ENCODE peak calls at places on chromosomes 2 and 18, in five cellular contexts. Z, H, Q, G and V are unnamed samples.

GRCh38 chr2:86032861-86033595 is 72.7 kb downstream of the POLR1A start:
- DNase-seq in G (no peak), H (no peak), Z (no peak), Q (no peak), V (no peak)

GRCh38 chr2:44358498-44358897 is 2.8 kb downstream of the PREPL start:
- DNase-seq in Q (peak; percentile 77), Z (peak; percentile 76), G (peak; percentile 89), H (no peak), V (peak; percentile 97)

GRCh38 chr2:143686585-143687164 is 557.5 kb downstream of the ARHGAP15 start:
- DNase-seq in G (peak; percentile 3), Q (peak; percentile 66), H (peak; percentile 41), Z (peak; percentile 68), V (no peak)

GRCh38 chr2:241066893-241067341 is 35.2 kb downstream of the MTERF4 start:
- DNase-seq in Q (peak; percentile 13), Z (peak; percentile 22), H (no peak), G (no peak), V (no peak)

GRCh38 chr18:45687617-45688016 is 36.4 kb upstream of the SLC14A1 start:
- DNase-seq in Q (no peak), H (no peak), G (no peak), Z (no peak), V (no peak)

GRCh38 chr2:42045956-42046748 is 1.7 kb upstream of the PKDCC start:
- DNase-seq in H (no peak), G (peak; percentile 30), Q (no peak), Z (peak; percentile 33), V (peak; percentile 69)

GRCh38 chr2:231370429-231370748 is 25.1 kb upstream of the B3GNT7 start:
- DNase-seq in G (no peak), Z (no peak), H (no peak), Q (no peak), V (no peak)

GRCh38 chr18:73614812-73615211 is 532.8 kb downstream of the FBXO15 start:
- DNase-seq in H (no peak), Q (peak; percentile 63), G (no peak), Z (peak; percentile 5), V (no peak)

GRCh38 chr2:136168605-136169210 is 50.8 kb upstream of the CXCR4 start:
- DNase-seq in H (no peak), G (no peak), Q (peak; percentile 4), Z (peak; percentile 22), V (no peak)

GRCh38 chr2:43170733-43171101 is 55.7 kb downstream of the ZFP36L2 start:
- DNase-seq in Q (no peak), H (no peak), Z (no peak), G (no peak), V (no peak)

GRCh38 chr2:15663802-15664201 is 72.1 kb downstream of the DDX1 start:
- DNase-seq in H (no peak), Z (no peak), Q (no peak), G (no peak), V (no peak)

GRCh38 chr2:1868683-1869141 is 124.4 kb upstream of the PXDN start:
- DNase-seq in H (no peak), Z (no peak), G (no peak), Q (no peak), V (no peak)
- H3K4me3 ChIP-seq in H (no peak overlapping the region), Z (no peak overlapping the region), G (no peak overlapping the region), Q (no peak overlapping the region), V (no peak overlapping the region)

GRCh38 chr2:206858972-206859739 is 80.2 kb upstream of the CPO start:
- DNase-seq in Q (no peak), H (no peak), Z (no peak), G (no peak), V (no peak)
- H3K4me3 ChIP-seq in Q (no peak overlapping the region), H (no peak overlapping the region), Z (no peak overlapping the region), G (no peak overlapping the region), V (no peak overlapping the region)

DNA sequence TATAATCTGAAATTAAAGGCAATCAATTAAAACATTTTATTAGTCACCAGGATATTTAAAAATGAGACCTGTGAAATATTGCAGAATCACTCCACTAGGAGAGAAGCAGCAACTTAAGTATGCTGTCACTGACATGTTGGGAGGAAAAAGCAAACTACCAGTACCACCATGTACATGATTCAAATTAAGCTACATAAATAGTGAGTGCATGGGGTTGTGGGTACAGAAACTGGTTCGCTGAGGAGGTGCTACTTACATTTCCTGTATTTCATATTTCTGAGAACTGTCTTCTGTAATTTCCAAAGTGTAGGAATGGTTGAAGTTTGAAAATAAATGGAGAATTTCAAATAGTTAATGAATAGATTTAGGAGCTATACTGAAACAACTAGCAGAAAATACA is 7.9 kb upstream of the NR4A2 start:
- DNase-seq in H (no peak), Z (no peak), Q (peak; percentile 17), G (no peak), V (no peak)
- H3K4me3 ChIP-seq in H (no peak overlapping the region), Z (no peak overlapping the region), Q (no peak overlapping the region), G (no peak overlapping the region), V (no peak overlapping the region)

GRCh38 chr2:210476194-210477128 is at the start of gene LANCL1:
- DNase-seq in Z (peak; percentile 91), H (peak; percentile 90), G (peak; percentile 93), Q (peak; percentile 88), V (peak; percentile 91)
- H3K4me3 ChIP-seq in Z (peak within 1 kb of the TSS; percentile 76), H (peak within 1 kb of the TSS; percentile 85), G (peak within 1 kb of the TSS; percentile 60), Q (peak within 1 kb of the TSS; percentile 73), V (peak within 1 kb of the TSS; percentile 83)

DNA sequence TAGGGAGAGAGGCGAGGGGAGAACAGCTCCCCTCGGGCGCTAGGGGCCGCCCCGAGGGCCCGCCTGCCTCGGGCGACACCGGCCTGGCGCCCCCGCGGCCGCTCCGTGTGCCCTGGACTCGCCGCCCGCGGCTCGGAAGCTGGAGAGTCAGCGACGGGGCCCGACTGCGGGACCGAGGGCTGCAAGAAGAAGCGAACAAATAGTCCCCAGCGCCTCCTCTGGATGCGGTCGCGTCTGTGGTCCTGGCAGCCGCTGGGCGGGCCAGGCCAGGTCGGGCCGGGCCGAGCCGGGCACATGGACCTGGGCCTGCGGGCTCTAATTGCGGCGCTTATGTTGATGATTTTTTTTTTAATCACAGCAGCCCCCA is 270 bp upstream of the HOXD9 start:
- DNase-seq in Q (no peak), Z (no peak), G (no peak), H (no peak), V (peak; percentile 48)
- H3K4me3 ChIP-seq in Q (no peak overlapping the region), Z (peak overlapping the region; percentile 30), G (peak overlapping the region; percentile 8), H (no peak overlapping the region), V (peak overlapping the region; percentile 80)

DNA sequence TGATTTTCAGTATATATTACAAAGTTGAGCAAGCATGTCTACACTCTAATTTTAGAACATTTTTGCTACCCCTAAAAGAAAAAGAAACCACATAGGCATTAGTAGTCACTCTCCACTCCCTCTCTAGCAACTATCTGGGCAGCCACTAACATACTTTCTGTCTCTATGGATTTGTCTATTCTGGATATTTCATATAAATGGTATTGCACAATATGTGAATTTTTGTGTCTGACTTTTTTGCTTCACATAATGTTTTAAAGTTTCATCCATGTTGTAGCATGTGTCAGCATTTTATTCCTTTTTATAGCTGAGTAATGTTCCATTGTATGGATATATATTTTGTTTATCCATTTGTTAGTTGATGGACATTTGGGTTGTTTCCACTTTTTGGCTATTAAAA is 232.5 kb upstream of the CTAGE1 start:
- DNase-seq in H (no peak), Q (peak; percentile 41), G (no peak), Z (peak; percentile 51), V (no peak)
- H3K4me3 ChIP-seq in H (no peak overlapping the region), Q (no peak overlapping the region), G (no peak overlapping the region), Z (no peak overlapping the region), V (no peak overlapping the region)